ENCODE peak calls at places on chromosomes 12 and 14, in nine cellular contexts. One of them, this sample, is unnamed.

GRCh38 chr12:110244829-110245228 is 36.2 kb upstream of the ATP2A2 start:
- DNase-seq in NB4: no peak
- DNase-seq in H54: no peak
- DNase-seq in lower leg skin: no peak
- DNase-seq in ovary: no peak
- DNase-seq in esophagus squamous epithelium: no peak
- DNase-seq in HCT116: no peak
- DNase-seq in uterus: no peak
- DNase-seq in prostate gland: no peak
- DNase-seq in this sample: no peak

GRCh38 chr12:27521066-27521465 is 2.9 kb upstream of the PPFIBP1 start:
- DNase-seq in lower leg skin: no peak
- DNase-seq in NB4: peak
- DNase-seq in esophagus squamous epithelium: no peak
- DNase-seq in prostate gland: no peak
- DNase-seq in H54: no peak
- DNase-seq in HCT116: no peak
- DNase-seq in ovary: peak
- DNase-seq in uterus: peak
- DNase-seq in this sample: no peak

GRCh38 chr12:104057771-104058197 is 6.5 kb upstream of the HCFC2 start:
- DNase-seq in ovary: no peak
- DNase-seq in HCT116: no peak
- DNase-seq in esophagus squamous epithelium: no peak
- DNase-seq in uterus: no peak
- DNase-seq in lower leg skin: no peak
- DNase-seq in NB4: peak
- DNase-seq in H54: no peak
- DNase-seq in prostate gland: no peak
- DNase-seq in this sample: peak

GRCh38 chr14:72554994-72555608 is 338.8 kb downstream of the DPF3 start:
- DNase-seq in H54: no peak
- DNase-seq in HCT116: no peak
- DNase-seq in uterus: no peak
- DNase-seq in ovary: no peak
- DNase-seq in NB4: no peak
- DNase-seq in lower leg skin: no peak
- DNase-seq in prostate gland: no peak
- DNase-seq in esophagus squamous epithelium: no peak
- DNase-seq in this sample: no peak

GRCh38 chr14:68307769-68308168 is 485.1 kb downstream of the ZFP36L1 start:
- DNase-seq in NB4: no peak
- DNase-seq in uterus: no peak
- DNase-seq in prostate gland: peak
- DNase-seq in ovary: no peak
- DNase-seq in esophagus squamous epithelium: no peak
- DNase-seq in H54: no peak
- DNase-seq in lower leg skin: no peak
- DNase-seq in HCT116: no peak
- DNase-seq in this sample: no peak

GRCh38 chr14:58572092-58572853 is 65.5 kb upstream of the DACT1 start:
- DNase-seq in prostate gland: no peak
- DNase-seq in uterus: no peak
- DNase-seq in esophagus squamous epithelium: no peak
- DNase-seq in lower leg skin: no peak
- DNase-seq in ovary: no peak
- DNase-seq in H54: no peak
- DNase-seq in NB4: no peak
- DNase-seq in HCT116: no peak
- DNase-seq in this sample: no peak

GRCh38 chr12:12350868-12351463 is 924 bp upstream of the MANSC1 start:
- DNase-seq in HCT116: no peak
- DNase-seq in lower leg skin: no peak
- DNase-seq in ovary: no peak
- DNase-seq in NB4: no peak
- DNase-seq in prostate gland: no peak
- DNase-seq in H54: no peak
- DNase-seq in uterus: no peak
- DNase-seq in esophagus squamous epithelium: no peak
- DNase-seq in this sample: no peak

GRCh38 chr12:102702447-102703114 is 214.5 kb downstream of the PAH start:
- DNase-seq in NB4: peak
- DNase-seq in uterus: peak
- DNase-seq in H54: peak
- DNase-seq in ovary: peak
- DNase-seq in prostate gland: peak
- DNase-seq in lower leg skin: peak
- DNase-seq in HCT116: peak
- DNase-seq in esophagus squamous epithelium: no peak
- DNase-seq in this sample: peak

GRCh38 chr12:125186471-125187147 is 121.4 kb downstream of the AACS start:
- DNase-seq in uterus: no peak
- DNase-seq in prostate gland: no peak
- DNase-seq in H54: peak
- DNase-seq in lower leg skin: no peak
- DNase-seq in esophagus squamous epithelium: no peak
- DNase-seq in HCT116: no peak
- DNase-seq in ovary: no peak
- DNase-seq in NB4: no peak
- DNase-seq in this sample: no peak

GRCh38 chr14:24060443-24060842 is 8.6 kb downstream of the CARMIL3 start:
- DNase-seq in HCT116: no peak
- DNase-seq in esophagus squamous epithelium: no peak
- DNase-seq in lower leg skin: no peak
- DNase-seq in prostate gland: no peak
- DNase-seq in uterus: no peak
- DNase-seq in H54: no peak
- DNase-seq in NB4: no peak
- DNase-seq in ovary: no peak
- DNase-seq in this sample: no peak

GRCh38 chr12:54349031-54349430 is 15.3 kb downstream of the GPR84 start:
- DNase-seq in esophagus squamous epithelium: no peak
- DNase-seq in NB4: no peak
- DNase-seq in prostate gland: no peak
- DNase-seq in uterus: no peak
- DNase-seq in ovary: no peak
- DNase-seq in H54: no peak
- DNase-seq in HCT116: no peak
- DNase-seq in lower leg skin: no peak
- DNase-seq in this sample: no peak

GRCh38 chr12:114667669-114668150 is 16.3 kb downstream of the TBX3 start:
- DNase-seq in lower leg skin: no peak
- DNase-seq in HCT116: no peak
- DNase-seq in ovary: no peak
- DNase-seq in prostate gland: no peak
- DNase-seq in H54: no peak
- DNase-seq in uterus: no peak
- DNase-seq in NB4: no peak
- DNase-seq in esophagus squamous epithelium: no peak
- DNase-seq in this sample: no peak

GRCh38 chr14:68462683-68463082 is 330.2 kb downstream of the ZFP36L1 start:
- DNase-seq in H54: no peak
- DNase-seq in prostate gland: no peak
- DNase-seq in HCT116: no peak
- DNase-seq in ovary: no peak
- DNase-seq in uterus: no peak
- DNase-seq in lower leg skin: no peak
- DNase-seq in NB4: no peak
- DNase-seq in esophagus squamous epithelium: no peak
- DNase-seq in this sample: no peak

GRCh38 chr12:121420109-121420508 is 20.2 kb downstream of the RNF34 start:
- DNase-seq in ovary: no peak
- DNase-seq in NB4: no peak
- DNase-seq in H54: no peak
- DNase-seq in lower leg skin: no peak
- DNase-seq in uterus: no peak
- DNase-seq in esophagus squamous epithelium: no peak
- DNase-seq in HCT116: no peak
- DNase-seq in prostate gland: no peak
- DNase-seq in this sample: no peak
- TF ChIP-seq POLR2A in ovary: no peak
- TF ChIP-seq POLR2A in NB4: no peak
- TF ChIP-seq POLR2A in H54: no peak
- TF ChIP-seq POLR2A in lower leg skin: no peak
- TF ChIP-seq POLR2A in uterus: no peak
- TF ChIP-seq POLR2A in esophagus squamous epithelium: no peak
- TF ChIP-seq POLR2A in HCT116: no peak
- TF ChIP-seq POLR2A in prostate gland: no peak
- TF ChIP-seq POLR2A in this sample: no peak

DNA sequence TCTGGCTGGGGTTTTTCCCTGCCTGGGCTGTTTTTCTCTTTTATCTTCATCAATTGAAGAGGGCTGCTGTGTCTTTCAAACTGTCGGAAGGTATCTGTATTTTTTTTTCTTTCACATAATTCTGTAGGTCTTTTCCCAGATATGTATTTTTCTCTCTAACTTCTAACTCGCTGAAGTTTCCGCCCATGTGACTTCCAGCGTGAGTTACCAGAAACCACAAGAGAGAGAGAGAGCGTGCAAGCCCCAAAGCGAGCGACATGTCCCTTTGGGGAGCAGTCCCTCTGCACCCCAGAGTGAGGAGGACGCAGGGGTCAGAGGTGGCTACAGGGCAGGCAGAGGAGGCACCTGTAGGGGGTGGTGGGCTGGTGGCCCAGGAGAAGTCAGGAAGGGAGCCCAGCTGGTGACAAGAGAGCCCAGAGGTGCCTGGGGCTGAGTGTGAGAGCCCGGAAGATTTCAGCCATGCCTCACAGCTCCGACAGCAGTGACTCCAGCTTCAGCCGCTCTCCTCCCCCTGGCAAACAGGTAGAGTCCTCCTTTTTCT is at the start of gene BATF:
- DNase-seq in HCT116: no peak
- DNase-seq in NB4: peak
- DNase-seq in H54: no peak
- DNase-seq in esophagus squamous epithelium: no peak
- DNase-seq in lower leg skin: peak
- DNase-seq in prostate gland: no peak
- DNase-seq in ovary: no peak
- DNase-seq in uterus: no peak
- DNase-seq in this sample: peak
- TF ChIP-seq POLR2A in HCT116: no peak
- TF ChIP-seq POLR2A in NB4: peak
- TF ChIP-seq POLR2A in H54: no peak
- TF ChIP-seq POLR2A in esophagus squamous epithelium: peak
- TF ChIP-seq POLR2A in lower leg skin: no peak
- TF ChIP-seq POLR2A in prostate gland: peak
- TF ChIP-seq POLR2A in ovary: no peak
- TF ChIP-seq POLR2A in uterus: no peak
- TF ChIP-seq POLR2A in this sample: peak

DNA sequence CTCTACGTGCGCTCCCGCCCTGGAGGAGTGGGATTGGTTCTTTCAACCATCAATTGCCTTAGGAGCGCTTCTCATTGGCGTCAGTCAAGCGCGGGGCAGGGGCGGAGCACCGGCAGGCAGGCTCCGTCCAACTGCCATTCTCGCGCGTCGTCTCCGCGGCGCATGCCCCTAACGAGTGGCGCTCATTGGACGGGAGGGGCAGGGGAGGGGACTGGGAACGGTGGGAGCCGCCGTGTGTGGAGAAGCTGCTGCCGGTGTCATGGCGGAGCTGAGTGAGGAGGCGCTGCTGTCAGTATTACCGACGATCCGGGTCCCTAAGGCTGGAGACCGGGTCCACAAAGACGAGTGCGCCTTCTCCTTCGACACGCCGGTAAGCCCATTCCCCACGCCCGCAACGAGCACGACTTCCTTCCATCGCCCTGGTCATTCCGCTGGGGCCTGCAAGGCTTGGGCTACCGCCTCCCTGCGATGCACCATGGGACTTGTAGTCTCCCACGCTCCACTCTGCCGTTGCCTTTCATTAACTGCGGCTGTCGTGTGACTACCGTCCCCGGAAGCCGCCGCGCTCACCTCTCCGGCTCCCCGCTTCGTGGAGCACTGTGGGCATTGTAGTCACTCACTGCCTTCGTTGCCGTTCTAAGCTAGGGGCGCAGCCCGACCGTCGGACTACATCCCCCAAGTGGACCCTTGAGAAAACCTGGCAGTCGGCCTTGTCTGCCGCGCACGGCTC is at the start of gene USP5:
- DNase-seq in HCT116: peak
- DNase-seq in ovary: peak
- DNase-seq in uterus: peak
- DNase-seq in lower leg skin: peak
- DNase-seq in prostate gland: peak
- DNase-seq in esophagus squamous epithelium: peak
- DNase-seq in H54: peak
- DNase-seq in NB4: peak
- DNase-seq in this sample: peak
- TF ChIP-seq POLR2A in HCT116: no peak
- TF ChIP-seq POLR2A in ovary: no peak
- TF ChIP-seq POLR2A in uterus: no peak
- TF ChIP-seq POLR2A in lower leg skin: no peak
- TF ChIP-seq POLR2A in prostate gland: peak
- TF ChIP-seq POLR2A in esophagus squamous epithelium: peak
- TF ChIP-seq POLR2A in H54: peak
- TF ChIP-seq POLR2A in NB4: peak
- TF ChIP-seq POLR2A in this sample: peak

GRCh38 chr14:105093426-105094192 is 28.4 kb upstream of the GPR132 start:
- DNase-seq in esophagus squamous epithelium: no peak
- DNase-seq in uterus: peak
- DNase-seq in NB4: peak
- DNase-seq in H54: peak
- DNase-seq in HCT116: peak
- DNase-seq in lower leg skin: no peak
- DNase-seq in ovary: peak
- DNase-seq in prostate gland: peak
- DNase-seq in this sample: no peak
- TF ChIP-seq POLR2A in esophagus squamous epithelium: no peak
- TF ChIP-seq POLR2A in uterus: no peak
- TF ChIP-seq POLR2A in NB4: no peak
- TF ChIP-seq POLR2A in H54: peak
- TF ChIP-seq POLR2A in HCT116: no peak
- TF ChIP-seq POLR2A in lower leg skin: no peak
- TF ChIP-seq POLR2A in ovary: peak
- TF ChIP-seq POLR2A in prostate gland: peak
- TF ChIP-seq POLR2A in this sample: no peak

GRCh38 chr14:102078344-102078743 is 8.5 kb downstream of the HSP90AA1 start:
- DNase-seq in esophagus squamous epithelium: no peak
- DNase-seq in H54: no peak
- DNase-seq in lower leg skin: no peak
- DNase-seq in NB4: no peak
- DNase-seq in prostate gland: no peak
- DNase-seq in uterus: no peak
- DNase-seq in ovary: no peak
- DNase-seq in HCT116: no peak
- DNase-seq in this sample: no peak
- TF ChIP-seq POLR2A in esophagus squamous epithelium: no peak
- TF ChIP-seq POLR2A in H54: no peak
- TF ChIP-seq POLR2A in lower leg skin: no peak
- TF ChIP-seq POLR2A in NB4: no peak
- TF ChIP-seq POLR2A in prostate gland: no peak
- TF ChIP-seq POLR2A in uterus: no peak
- TF ChIP-seq POLR2A in ovary: no peak
- TF ChIP-seq POLR2A in HCT116: no peak
- TF ChIP-seq POLR2A in this sample: no peak